ENCODE peak calls at places on chromosomes 2 and 18, in eight cellular contexts. K is OCI-LY7, G is activated B cell treated with CpG ODN at 0.5 μM for 24 hours, O is fibroblast of mammary gland, L is heart right ventricle, V is breast epithelium, B is HL-60, P is sigmoid colon. U is an unnamed sample.

GRCh38 chr18:46148810-46149209 is 44.6 kb downstream of the HAUS1 start:
- DNase-seq in G (no peak), K (peak; percentile 47), O (peak; percentile 64), B (peak; percentile 66), L (no peak), P (no peak), V (no peak), U (no peak)

GRCh38 chr2:18398833-18399232 is 161.6 kb downstream of the RDH14 start:
- DNase-seq in K (no peak), V (no peak), P (peak; percentile 71), G (no peak), B (no peak), L (no peak), O (peak; percentile 83), U (no peak)

GRCh38 chr18:8084160-8084559 is 517.0 kb downstream of the PTPRM start:
- DNase-seq in B (peak; percentile 37), V (no peak), O (peak; percentile 71), P (no peak), L (peak; percentile 19), K (peak; percentile 20), G (no peak), U (no peak)

GRCh38 chr18:32530947-32531651 is 60.4 kb upstream of the GAREM1 start:
- DNase-seq in L (no peak), B (peak; percentile 67), O (peak; percentile 78), K (no peak), G (no peak), P (no peak), V (no peak), U (no peak)

GRCh38 chr2:62158444-62159121 is 37.3 kb upstream of the B3GNT2 start:
- DNase-seq in V (no peak), K (no peak), O (no peak), P (no peak), B (no peak), G (no peak), L (no peak), U (no peak)

GRCh38 chr2:217407466-217407865 is 547.6 kb upstream of the TNP1 start:
- DNase-seq in V (no peak), K (no peak), B (no peak), L (no peak), P (no peak), G (no peak), O (peak; percentile 45), U (no peak)

GRCh38 chr2:128311216-128311754 is 7.4 kb downstream of the HS6ST1 start:
- DNase-seq in K (no peak), B (no peak), P (no peak), V (no peak), L (no peak), G (no peak), O (no peak), U (no peak)

GRCh38 chr2:97747716-97748115 is 34.3 kb downstream of the ZAP70 start:
- DNase-seq in L (no peak), G (no peak), V (no peak), P (no peak), O (peak; percentile 45), K (no peak), B (no peak), U (no peak)

GRCh38 chr2:209773377-209773776 is 1.7 kb downstream of the UNC80 start:
- DNase-seq in G (no peak), L (no peak), K (no peak), P (no peak), V (no peak), O (no peak), B (no peak), U (no peak)

GRCh38 chr2:205482399-205483065 is 199.8 kb upstream of the NRP2 start:
- DNase-seq in B (no peak), P (no peak), V (no peak), K (no peak), L (peak; percentile 7), G (no peak), O (no peak), U (no peak)

GRCh38 chr18:30763913-30764350 is 278.6 kb downstream of the DSC3 start:
- DNase-seq in G (no peak), L (no peak), P (no peak), O (no peak), V (no peak), K (no peak), B (no peak), U (no peak)

GRCh38 chr2:21620771-21621170 is 497.0 kb downstream of the TDRD15 start:
- DNase-seq in G (no peak), V (no peak), P (no peak), L (no peak), B (no peak), K (no peak), O (no peak), U (no peak)

GRCh38 chr2:237207641-237208040 is 122.0 kb downstream of the COPS8 start:
- DNase-seq in K (no peak), B (no peak), G (no peak), V (no peak), O (peak; percentile 96), P (peak; percentile 90), L (peak; percentile 83), U (peak; percentile 34)

GRCh38 chr2:148534416-148535205 is 109.9 kb upstream of the EPC2 start:
- DNase-seq in K (no peak), P (no peak), B (no peak), O (peak; percentile 53), L (peak; percentile 42), G (no peak), V (no peak), U (no peak)

GRCh38 chr2:240355001-240355891 is 80.2 kb upstream of the GPC1 start:
- DNase-seq in G (no peak), P (no peak), K (no peak), V (no peak), B (no peak), O (peak; percentile 73), L (no peak), U (no peak)

GRCh38 chr2:31297751-31298150 is 63.8 kb downstream of the EHD3 start:
- DNase-seq in P (no peak), G (no peak), L (no peak), O (peak; percentile 31), K (peak; percentile 29), B (peak; percentile 36), V (no peak), U (no peak)

GRCh38 chr2:55620123-55620779 is 2.8 kb upstream of the PPP4R3B start:
- DNase-seq in K (peak; percentile 56), B (peak; percentile 54), O (peak; percentile 23), V (no peak), L (no peak), G (no peak), P (no peak), U (no peak)

GRCh38 chr2:55616509-55617159 is 788 bp downstream of the PPP4R3B start:
- DNase-seq in L (no peak), B (peak; percentile 39), P (no peak), O (peak; percentile 52), V (no peak), G (no peak), K (peak; percentile 58), U (no peak)

GRCh38 chr2:55617160-55618024 is at the start of gene PPP4R3B:
- DNase-seq in B (peak; percentile 99), P (peak; percentile 100), V (peak; percentile 98), O (peak; percentile 99), K (peak; percentile 99), G (peak; percentile 96), L (peak; percentile 100), U (peak; percentile 100)

GRCh38 chr2:55618649-55619055 is 1.2 kb upstream of the PPP4R3B start:
- DNase-seq in B (peak; percentile 63), L (peak; percentile 30), G (peak; percentile 29), P (peak; percentile 74), O (peak; percentile 60), K (peak; percentile 75), V (no peak), U (no peak)

DNA sequence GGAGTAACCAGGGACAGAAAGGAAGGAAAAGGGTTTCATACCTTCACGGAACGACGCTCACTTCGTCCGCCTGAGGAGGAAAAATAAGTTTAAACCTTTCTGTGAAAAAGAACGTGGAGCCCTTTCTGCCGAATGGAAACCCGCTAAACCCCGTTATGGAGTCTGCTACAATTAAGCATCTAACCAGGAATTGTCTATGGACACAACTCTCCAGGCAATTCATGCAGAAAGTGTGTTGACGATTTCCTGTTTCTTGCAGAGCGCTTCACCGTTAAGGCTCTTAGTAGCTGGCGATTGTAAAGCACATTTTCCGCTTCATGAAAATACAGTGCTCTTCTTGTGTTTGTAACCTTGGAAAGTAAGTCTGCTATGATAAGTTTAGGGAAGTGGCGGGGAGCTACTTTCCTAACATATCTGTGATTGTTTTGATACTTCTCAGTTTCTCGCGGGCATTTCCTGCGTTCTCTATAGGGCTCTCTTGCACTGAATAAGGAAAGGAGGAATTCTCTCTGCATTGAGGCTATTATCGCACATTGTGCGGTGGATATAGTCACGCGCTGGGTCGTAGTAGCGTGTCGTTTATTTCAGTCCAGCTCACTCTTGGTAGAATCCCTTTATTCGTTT is 715 bp upstream of the PPP4R3B start:
- DNase-seq in K (peak; percentile 44), O (peak; percentile 15), G (no peak), P (no peak), V (no peak), L (no peak), B (peak; percentile 49), U (no peak)
- TF ChIP-seq CTCF in K (no peak), O (no peak), G (no peak), P (no peak), V (no peak), L (no peak), B (no peak), U (no peak)

GRCh38 chr2:210782222-210782621 is 225.8 kb downstream of the CPS1 start:
- DNase-seq in G (no peak), O (no peak), K (no peak), B (no peak), L (no peak), V (no peak), P (no peak), U (no peak)
- TF ChIP-seq CTCF in G (no peak), O (no peak), K (no peak), B (no peak), L (no peak), V (no peak), P (no peak), U (no peak)

DNA sequence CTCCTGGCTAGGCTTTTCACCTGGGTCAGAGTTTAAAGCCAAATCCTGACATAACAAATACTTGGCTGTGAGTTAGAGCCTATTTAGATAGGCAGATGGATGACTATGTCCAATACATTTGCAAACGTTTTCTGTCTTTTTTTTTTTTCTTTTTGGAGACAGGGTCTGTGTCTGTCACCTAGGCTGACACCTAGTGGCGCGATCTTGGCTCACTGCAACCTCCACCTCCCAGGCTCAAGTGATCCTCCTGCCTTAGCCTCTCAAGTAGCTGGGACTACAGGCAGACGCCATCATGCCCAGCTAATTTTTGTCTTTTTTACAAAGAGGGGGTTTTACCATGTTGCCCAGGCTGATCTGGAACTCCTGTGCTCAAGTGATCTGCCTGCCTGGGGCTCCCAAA is 124.8 kb downstream of the DYM start:
- DNase-seq in B (no peak), K (peak; percentile 8), V (no peak), O (no peak), L (no peak), G (no peak), P (no peak), U (no peak)
- TF ChIP-seq CTCF in B (no peak), K (peak; percentile 58), V (no peak), O (no peak), L (no peak), G (no peak), P (no peak), U (no peak)

DNA sequence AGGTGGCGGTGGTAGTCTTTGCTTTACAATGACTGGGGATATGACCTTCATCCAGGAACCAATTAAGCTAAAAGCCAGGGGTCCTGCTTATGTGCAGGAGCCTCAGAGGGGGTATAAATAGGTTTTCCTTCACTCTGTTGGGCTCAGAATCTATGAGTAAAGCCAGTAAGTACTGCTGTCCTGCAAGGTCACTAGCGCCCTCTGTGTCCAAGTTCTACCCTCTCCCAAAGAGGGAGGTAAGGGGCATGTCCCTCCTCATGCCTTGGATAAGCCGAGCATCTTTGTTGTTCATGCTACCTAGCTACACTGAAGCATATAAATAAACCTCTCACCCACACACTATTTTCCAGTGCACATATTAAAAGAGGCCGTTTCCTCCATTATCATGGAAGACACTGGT is 79.4 kb downstream of the SPRED2 start:
- DNase-seq in G (no peak), B (no peak), V (no peak), O (no peak), L (no peak), K (no peak), P (no peak), U (no peak)
- TF ChIP-seq CTCF in G (no peak), B (no peak), V (no peak), O (peak; percentile 7), L (no peak), K (peak; percentile 68), P (no peak), U (peak; percentile 7)

U was measured in osteocyte.